ENCODE peak calls at places on chromosomes 7 and 10, in nine cellular contexts. One of them, this sample, is unnamed.

GRCh38 chr10:70370766-70371165 is 11.7 kb downstream of the LRRC20 start:
- DNase-seq in HFF-Myc: no peak
- DNase-seq in endothelial cell: no peak
- DNase-seq in NCI-H1105: no peak
- DNase-seq in activated CD8-positive, alpha-beta memory T cell treated with anti-CD3 and anti-CD28 coated beads, Interleukin-2, amount 50 U/mL, for 48 hours: no peak
- DNase-seq in upper lobe of right lung: no peak
- DNase-seq in anterior cingulate cortex: no peak
- DNase-seq in GM04503: no peak
- DNase-seq in CD4-positive, alpha-beta T cell: no peak
- DNase-seq in this sample: no peak

GRCh38 chr10:124091646-124092269 is 1.6 kb downstream of the CHST15 start:
- DNase-seq in HFF-Myc: no peak
- DNase-seq in endothelial cell: peak; percentile 41
- DNase-seq in NCI-H1105: no peak
- DNase-seq in activated CD8-positive, alpha-beta memory T cell treated with anti-CD3 and anti-CD28 coated beads, Interleukin-2, amount 50 U/mL, for 48 hours: no peak
- DNase-seq in upper lobe of right lung: peak; percentile 78
- DNase-seq in anterior cingulate cortex: no peak
- DNase-seq in GM04503: no peak
- DNase-seq in CD4-positive, alpha-beta T cell: no peak
- DNase-seq in this sample: no peak

GRCh38 chr7:129405527-129405926 is 28.7 kb upstream of the STRIP2 start:
- DNase-seq in HFF-Myc: no peak
- DNase-seq in endothelial cell: no peak
- DNase-seq in NCI-H1105: no peak
- DNase-seq in activated CD8-positive, alpha-beta memory T cell treated with anti-CD3 and anti-CD28 coated beads, Interleukin-2, amount 50 U/mL, for 48 hours: no peak
- DNase-seq in upper lobe of right lung: no peak
- DNase-seq in anterior cingulate cortex: no peak
- DNase-seq in GM04503: no peak
- DNase-seq in CD4-positive, alpha-beta T cell: no peak
- DNase-seq in this sample: no peak

GRCh38 chr10:70399177-70399576 is 4.8 kb upstream of the EIF4EBP2 start:
- DNase-seq in HFF-Myc: no peak
- DNase-seq in endothelial cell: no peak
- DNase-seq in NCI-H1105: no peak
- DNase-seq in activated CD8-positive, alpha-beta memory T cell treated with anti-CD3 and anti-CD28 coated beads, Interleukin-2, amount 50 U/mL, for 48 hours: no peak
- DNase-seq in upper lobe of right lung: no peak
- DNase-seq in anterior cingulate cortex: no peak
- DNase-seq in GM04503: no peak
- DNase-seq in CD4-positive, alpha-beta T cell: no peak
- DNase-seq in this sample: no peak

GRCh38 chr7:128421384-128421783 is 11.6 kb upstream of the IMPDH1 start:
- DNase-seq in HFF-Myc: no peak
- DNase-seq in endothelial cell: no peak
- DNase-seq in NCI-H1105: no peak
- DNase-seq in activated CD8-positive, alpha-beta memory T cell treated with anti-CD3 and anti-CD28 coated beads, Interleukin-2, amount 50 U/mL, for 48 hours: no peak
- DNase-seq in upper lobe of right lung: no peak
- DNase-seq in anterior cingulate cortex: no peak
- DNase-seq in GM04503: no peak
- DNase-seq in CD4-positive, alpha-beta T cell: no peak
- DNase-seq in this sample: no peak

GRCh38 chr10:49661291-49661856 is 18.1 kb upstream of the C10orf53 start:
- DNase-seq in HFF-Myc: no peak
- DNase-seq in endothelial cell: no peak
- DNase-seq in NCI-H1105: no peak
- DNase-seq in activated CD8-positive, alpha-beta memory T cell treated with anti-CD3 and anti-CD28 coated beads, Interleukin-2, amount 50 U/mL, for 48 hours: no peak
- DNase-seq in upper lobe of right lung: no peak
- DNase-seq in anterior cingulate cortex: no peak
- DNase-seq in GM04503: no peak
- DNase-seq in CD4-positive, alpha-beta T cell: no peak
- DNase-seq in this sample: no peak

GRCh38 chr10:70462349-70462984 is 16.1 kb upstream of the PALD1 start:
- DNase-seq in HFF-Myc: no peak
- DNase-seq in endothelial cell: no peak
- DNase-seq in NCI-H1105: peak; percentile 88
- DNase-seq in activated CD8-positive, alpha-beta memory T cell treated with anti-CD3 and anti-CD28 coated beads, Interleukin-2, amount 50 U/mL, for 48 hours: no peak
- DNase-seq in upper lobe of right lung: no peak
- DNase-seq in anterior cingulate cortex: peak; percentile 88
- DNase-seq in GM04503: no peak
- DNase-seq in CD4-positive, alpha-beta T cell: no peak
- DNase-seq in this sample: no peak

GRCh38 chr7:123210986-123211385 is 11.2 kb upstream of the SLC13A1 start:
- DNase-seq in HFF-Myc: no peak
- DNase-seq in endothelial cell: no peak
- DNase-seq in NCI-H1105: no peak
- DNase-seq in activated CD8-positive, alpha-beta memory T cell treated with anti-CD3 and anti-CD28 coated beads, Interleukin-2, amount 50 U/mL, for 48 hours: no peak
- DNase-seq in upper lobe of right lung: no peak
- DNase-seq in anterior cingulate cortex: no peak
- DNase-seq in GM04503: no peak
- DNase-seq in CD4-positive, alpha-beta T cell: no peak
- DNase-seq in this sample: no peak

GRCh38 chr7:9149499-9150082 is 716.2 kb downstream of the NXPH1 start:
- DNase-seq in HFF-Myc: no peak
- DNase-seq in endothelial cell: no peak
- DNase-seq in NCI-H1105: no peak
- DNase-seq in activated CD8-positive, alpha-beta memory T cell treated with anti-CD3 and anti-CD28 coated beads, Interleukin-2, amount 50 U/mL, for 48 hours: no peak
- DNase-seq in upper lobe of right lung: no peak
- DNase-seq in anterior cingulate cortex: no peak
- DNase-seq in GM04503: no peak
- DNase-seq in CD4-positive, alpha-beta T cell: no peak
- DNase-seq in this sample: no peak

GRCh38 chr7:16007911-16008310 is 321.4 kb upstream of the MEOX2 start:
- DNase-seq in HFF-Myc: no peak
- DNase-seq in endothelial cell: no peak
- DNase-seq in NCI-H1105: no peak
- DNase-seq in activated CD8-positive, alpha-beta memory T cell treated with anti-CD3 and anti-CD28 coated beads, Interleukin-2, amount 50 U/mL, for 48 hours: no peak
- DNase-seq in upper lobe of right lung: no peak
- DNase-seq in anterior cingulate cortex: no peak
- DNase-seq in GM04503: no peak
- DNase-seq in CD4-positive, alpha-beta T cell: no peak
- DNase-seq in this sample: no peak

GRCh38 chr7:119703895-119704294 is 569.1 kb upstream of the KCND2 start:
- DNase-seq in HFF-Myc: no peak
- DNase-seq in endothelial cell: no peak
- DNase-seq in NCI-H1105: no peak
- DNase-seq in activated CD8-positive, alpha-beta memory T cell treated with anti-CD3 and anti-CD28 coated beads, Interleukin-2, amount 50 U/mL, for 48 hours: no peak
- DNase-seq in upper lobe of right lung: no peak
- DNase-seq in anterior cingulate cortex: no peak
- DNase-seq in GM04503: no peak
- DNase-seq in CD4-positive, alpha-beta T cell: no peak
- DNase-seq in this sample: no peak

GRCh38 chr7:5528071-5528814 is 104.6 kb upstream of the TNRC18 start:
- DNase-seq in HFF-Myc: no peak
- DNase-seq in endothelial cell: no peak
- DNase-seq in NCI-H1105: no peak
- DNase-seq in activated CD8-positive, alpha-beta memory T cell treated with anti-CD3 and anti-CD28 coated beads, Interleukin-2, amount 50 U/mL, for 48 hours: peak; percentile 77
- DNase-seq in upper lobe of right lung: peak; percentile 77
- DNase-seq in anterior cingulate cortex: peak; percentile 49
- DNase-seq in GM04503: no peak
- DNase-seq in CD4-positive, alpha-beta T cell: peak; percentile 39
- DNase-seq in this sample: no peak

GRCh38 chr10:91743460-91743859 is 54.8 kb upstream of the TNKS2 start:
- DNase-seq in HFF-Myc: no peak
- DNase-seq in endothelial cell: no peak
- DNase-seq in NCI-H1105: no peak
- DNase-seq in activated CD8-positive, alpha-beta memory T cell treated with anti-CD3 and anti-CD28 coated beads, Interleukin-2, amount 50 U/mL, for 48 hours: no peak
- DNase-seq in upper lobe of right lung: no peak
- DNase-seq in anterior cingulate cortex: no peak
- DNase-seq in GM04503: no peak
- DNase-seq in CD4-positive, alpha-beta T cell: no peak
- DNase-seq in this sample: no peak

GRCh38 chr10:109895095-109895818 is 28.1 kb downstream of the XPNPEP1 start:
- DNase-seq in HFF-Myc: no peak
- DNase-seq in endothelial cell: no peak
- DNase-seq in NCI-H1105: no peak
- DNase-seq in activated CD8-positive, alpha-beta memory T cell treated with anti-CD3 and anti-CD28 coated beads, Interleukin-2, amount 50 U/mL, for 48 hours: no peak
- DNase-seq in upper lobe of right lung: no peak
- DNase-seq in anterior cingulate cortex: no peak
- DNase-seq in GM04503: no peak
- DNase-seq in CD4-positive, alpha-beta T cell: no peak
- DNase-seq in this sample: no peak

GRCh38 chr10:119896061-119896655 is 3.6 kb downstream of the SEC23IP start:
- DNase-seq in HFF-Myc: no peak
- DNase-seq in endothelial cell: no peak
- DNase-seq in NCI-H1105: no peak
- DNase-seq in activated CD8-positive, alpha-beta memory T cell treated with anti-CD3 and anti-CD28 coated beads, Interleukin-2, amount 50 U/mL, for 48 hours: no peak
- DNase-seq in upper lobe of right lung: no peak
- DNase-seq in anterior cingulate cortex: no peak
- DNase-seq in GM04503: peak; percentile 51
- DNase-seq in CD4-positive, alpha-beta T cell: no peak
- DNase-seq in this sample: no peak

GRCh38 chr10:31599626-31600504 is 280.8 kb downstream of the ZEB1 start:
- DNase-seq in HFF-Myc: no peak
- DNase-seq in endothelial cell: no peak
- DNase-seq in NCI-H1105: no peak
- DNase-seq in activated CD8-positive, alpha-beta memory T cell treated with anti-CD3 and anti-CD28 coated beads, Interleukin-2, amount 50 U/mL, for 48 hours: no peak
- DNase-seq in upper lobe of right lung: no peak
- DNase-seq in anterior cingulate cortex: no peak
- DNase-seq in GM04503: no peak
- DNase-seq in CD4-positive, alpha-beta T cell: no peak
- DNase-seq in this sample: no peak

GRCh38 chr7:24381919-24382505 is 98.0 kb downstream of the NPY start:
- DNase-seq in HFF-Myc: no peak
- DNase-seq in endothelial cell: no peak
- DNase-seq in NCI-H1105: peak; percentile 9
- DNase-seq in activated CD8-positive, alpha-beta memory T cell treated with anti-CD3 and anti-CD28 coated beads, Interleukin-2, amount 50 U/mL, for 48 hours: no peak
- DNase-seq in upper lobe of right lung: no peak
- DNase-seq in anterior cingulate cortex: no peak
- DNase-seq in GM04503: no peak
- DNase-seq in CD4-positive, alpha-beta T cell: no peak
- DNase-seq in this sample: no peak

GRCh38 chr7:71687831-71688599 is 556.1 kb downstream of the GALNT17 start:
- DNase-seq in HFF-Myc: no peak
- DNase-seq in endothelial cell: no peak
- DNase-seq in NCI-H1105: no peak
- DNase-seq in activated CD8-positive, alpha-beta memory T cell treated with anti-CD3 and anti-CD28 coated beads, Interleukin-2, amount 50 U/mL, for 48 hours: no peak
- DNase-seq in upper lobe of right lung: no peak
- DNase-seq in anterior cingulate cortex: no peak
- DNase-seq in GM04503: no peak
- DNase-seq in CD4-positive, alpha-beta T cell: no peak
- DNase-seq in this sample: no peak

GRCh38 chr10:1400129-1400865 is 337.0 kb downstream of the ADARB2 start:
- DNase-seq in HFF-Myc: no peak
- DNase-seq in endothelial cell: no peak
- DNase-seq in NCI-H1105: no peak
- DNase-seq in activated CD8-positive, alpha-beta memory T cell treated with anti-CD3 and anti-CD28 coated beads, Interleukin-2, amount 50 U/mL, for 48 hours: peak; percentile 28
- DNase-seq in upper lobe of right lung: no peak
- DNase-seq in anterior cingulate cortex: no peak
- DNase-seq in GM04503: no peak
- DNase-seq in CD4-positive, alpha-beta T cell: no peak
- DNase-seq in this sample: no peak

GRCh38 chr7:128831994-128832879 is 2.0 kb downstream of the FLNC start:
- DNase-seq in HFF-Myc: no peak
- DNase-seq in endothelial cell: peak; percentile 23
- DNase-seq in NCI-H1105: no peak
- DNase-seq in activated CD8-positive, alpha-beta memory T cell treated with anti-CD3 and anti-CD28 coated beads, Interleukin-2, amount 50 U/mL, for 48 hours: no peak
- DNase-seq in upper lobe of right lung: peak; percentile 60
- DNase-seq in anterior cingulate cortex: peak; percentile 47
- DNase-seq in GM04503: no peak
- DNase-seq in CD4-positive, alpha-beta T cell: no peak
- DNase-seq in this sample: no peak

GRCh38 chr7:143041346-143041745 is 10.8 kb upstream of the OR6V1 start:
- DNase-seq in HFF-Myc: no peak
- DNase-seq in endothelial cell: no peak
- DNase-seq in NCI-H1105: no peak
- DNase-seq in activated CD8-positive, alpha-beta memory T cell treated with anti-CD3 and anti-CD28 coated beads, Interleukin-2, amount 50 U/mL, for 48 hours: no peak
- DNase-seq in upper lobe of right lung: no peak
- DNase-seq in anterior cingulate cortex: no peak
- DNase-seq in GM04503: no peak
- DNase-seq in CD4-positive, alpha-beta T cell: no peak
- DNase-seq in this sample: no peak

GRCh38 chr10:97721871-97722780 is 8.6 kb downstream of the MARVELD1 start:
- DNase-seq in HFF-Myc: no peak
- DNase-seq in endothelial cell: no peak
- DNase-seq in NCI-H1105: no peak
- DNase-seq in activated CD8-positive, alpha-beta memory T cell treated with anti-CD3 and anti-CD28 coated beads, Interleukin-2, amount 50 U/mL, for 48 hours: no peak
- DNase-seq in upper lobe of right lung: no peak
- DNase-seq in anterior cingulate cortex: no peak
- DNase-seq in GM04503: no peak
- DNase-seq in CD4-positive, alpha-beta T cell: no peak
- DNase-seq in this sample: no peak

GRCh38 chr10:117694251-117694650 is 151.7 kb downstream of the EMX2 start:
- DNase-seq in HFF-Myc: no peak
- DNase-seq in endothelial cell: no peak
- DNase-seq in NCI-H1105: no peak
- DNase-seq in activated CD8-positive, alpha-beta memory T cell treated with anti-CD3 and anti-CD28 coated beads, Interleukin-2, amount 50 U/mL, for 48 hours: no peak
- DNase-seq in upper lobe of right lung: no peak
- DNase-seq in anterior cingulate cortex: no peak
- DNase-seq in GM04503: no peak
- DNase-seq in CD4-positive, alpha-beta T cell: no peak
- DNase-seq in this sample: no peak

GRCh38 chr7:92765725-92766124 is 70.6 kb downstream of the CDK6 start:
- DNase-seq in HFF-Myc: no peak
- DNase-seq in endothelial cell: no peak
- DNase-seq in NCI-H1105: no peak
- DNase-seq in activated CD8-positive, alpha-beta memory T cell treated with anti-CD3 and anti-CD28 coated beads, Interleukin-2, amount 50 U/mL, for 48 hours: no peak
- DNase-seq in upper lobe of right lung: no peak
- DNase-seq in anterior cingulate cortex: no peak
- DNase-seq in GM04503: peak; percentile 68
- DNase-seq in CD4-positive, alpha-beta T cell: no peak
- DNase-seq in this sample: no peak

GRCh38 chr7:44767912-44768662 is 19.4 kb downstream of the ZMIZ2 start:
- DNase-seq in HFF-Myc: no peak
- DNase-seq in endothelial cell: no peak
- DNase-seq in NCI-H1105: no peak
- DNase-seq in activated CD8-positive, alpha-beta memory T cell treated with anti-CD3 and anti-CD28 coated beads, Interleukin-2, amount 50 U/mL, for 48 hours: no peak
- DNase-seq in upper lobe of right lung: peak; percentile 69
- DNase-seq in anterior cingulate cortex: peak; percentile 71
- DNase-seq in GM04503: no peak
- DNase-seq in CD4-positive, alpha-beta T cell: peak; percentile 35
- DNase-seq in this sample: no peak

GRCh38 chr10:110304394-110304779 is 333 bp downstream of the SMNDC1 start:
- DNase-seq in HFF-Myc: no peak
- DNase-seq in endothelial cell: peak; percentile 52
- DNase-seq in NCI-H1105: no peak
- DNase-seq in activated CD8-positive, alpha-beta memory T cell treated with anti-CD3 and anti-CD28 coated beads, Interleukin-2, amount 50 U/mL, for 48 hours: no peak
- DNase-seq in upper lobe of right lung: no peak
- DNase-seq in anterior cingulate cortex: no peak
- DNase-seq in GM04503: no peak
- DNase-seq in CD4-positive, alpha-beta T cell: no peak
- DNase-seq in this sample: peak; percentile 44

GRCh38 chr7:100584677-100585510 is 1.0 kb downstream of the LRCH4 start:
- DNase-seq in HFF-Myc: no peak
- DNase-seq in endothelial cell: peak; percentile 65
- DNase-seq in NCI-H1105: no peak
- DNase-seq in activated CD8-positive, alpha-beta memory T cell treated with anti-CD3 and anti-CD28 coated beads, Interleukin-2, amount 50 U/mL, for 48 hours: no peak
- DNase-seq in upper lobe of right lung: peak; percentile 77
- DNase-seq in anterior cingulate cortex: no peak
- DNase-seq in GM04503: no peak
- DNase-seq in CD4-positive, alpha-beta T cell: no peak
- DNase-seq in this sample: no peak

GRCh38 chr10:48491422-48492139 is 113.3 kb downstream of the ARHGAP22 start:
- DNase-seq in HFF-Myc: no peak
- DNase-seq in endothelial cell: no peak
- DNase-seq in NCI-H1105: no peak
- DNase-seq in activated CD8-positive, alpha-beta memory T cell treated with anti-CD3 and anti-CD28 coated beads, Interleukin-2, amount 50 U/mL, for 48 hours: peak; percentile 18
- DNase-seq in upper lobe of right lung: peak; percentile 30
- DNase-seq in anterior cingulate cortex: no peak
- DNase-seq in GM04503: no peak
- DNase-seq in CD4-positive, alpha-beta T cell: no peak
- DNase-seq in this sample: no peak

GRCh38 chr10:31213959-31214358 is 105.1 kb upstream of the ZEB1 start:
- DNase-seq in HFF-Myc: no peak
- DNase-seq in endothelial cell: no peak
- DNase-seq in NCI-H1105: no peak
- DNase-seq in activated CD8-positive, alpha-beta memory T cell treated with anti-CD3 and anti-CD28 coated beads, Interleukin-2, amount 50 U/mL, for 48 hours: no peak
- DNase-seq in upper lobe of right lung: no peak
- DNase-seq in anterior cingulate cortex: no peak
- DNase-seq in GM04503: no peak
- DNase-seq in CD4-positive, alpha-beta T cell: no peak
- DNase-seq in this sample: no peak

GRCh38 chr10:107767185-107767584 is 602.7 kb upstream of the SORCS1 start:
- DNase-seq in HFF-Myc: no peak
- DNase-seq in endothelial cell: no peak
- DNase-seq in NCI-H1105: no peak
- DNase-seq in activated CD8-positive, alpha-beta memory T cell treated with anti-CD3 and anti-CD28 coated beads, Interleukin-2, amount 50 U/mL, for 48 hours: no peak
- DNase-seq in upper lobe of right lung: no peak
- DNase-seq in anterior cingulate cortex: no peak
- DNase-seq in GM04503: no peak
- DNase-seq in CD4-positive, alpha-beta T cell: no peak
- DNase-seq in this sample: no peak

GRCh38 chr7:50953820-50954219 is 171.1 kb upstream of the GRB10 start:
- DNase-seq in HFF-Myc: no peak
- DNase-seq in endothelial cell: no peak
- DNase-seq in NCI-H1105: no peak
- DNase-seq in activated CD8-positive, alpha-beta memory T cell treated with anti-CD3 and anti-CD28 coated beads, Interleukin-2, amount 50 U/mL, for 48 hours: no peak
- DNase-seq in upper lobe of right lung: no peak
- DNase-seq in anterior cingulate cortex: no peak
- DNase-seq in GM04503: no peak
- DNase-seq in CD4-positive, alpha-beta T cell: no peak
- DNase-seq in this sample: no peak